ENCODE peak calls at places on chromosomes 11 and 22, in nine cellular contexts. One of them, this sample, is unnamed.

GRCh38 chr22:27181537-27181936 is 524.1 kb downstream of the MIAT start:
- DNase-seq in NCI-H774: no peak
- DNase-seq in naive B cell: no peak
- DNase-seq in RCC 7860: no peak
- DNase-seq in iPS-NIHi11: no peak
- DNase-seq in chondrocyte: no peak
- DNase-seq in Panc1: no peak
- DNase-seq in T1000: no peak
- DNase-seq in mammary epithelial cell: no peak
- DNase-seq in this sample: no peak

GRCh38 chr22:44493206-44493605 is 4.8 kb downstream of the RTL6 start:
- DNase-seq in NCI-H774: no peak
- DNase-seq in naive B cell: no peak
- DNase-seq in RCC 7860: no peak
- DNase-seq in iPS-NIHi11: no peak
- DNase-seq in chondrocyte: no peak
- DNase-seq in Panc1: no peak
- DNase-seq in T1000: no peak
- DNase-seq in mammary epithelial cell: no peak
- DNase-seq in this sample: no peak

GRCh38 chr11:2734181-2735052 is 34.6 kb upstream of the KCNQ1OT1 start:
- DNase-seq in NCI-H774: no peak
- DNase-seq in naive B cell: no peak
- DNase-seq in RCC 7860: peak
- DNase-seq in iPS-NIHi11: no peak
- DNase-seq in chondrocyte: peak
- DNase-seq in Panc1: no peak
- DNase-seq in T1000: no peak
- DNase-seq in mammary epithelial cell: no peak
- DNase-seq in this sample: no peak

GRCh38 chr11:2669926-2670469 is 29.8 kb downstream of the KCNQ1OT1 start:
- DNase-seq in NCI-H774: no peak
- DNase-seq in naive B cell: no peak
- DNase-seq in RCC 7860: no peak
- DNase-seq in iPS-NIHi11: no peak
- DNase-seq in chondrocyte: peak
- DNase-seq in Panc1: no peak
- DNase-seq in T1000: no peak
- DNase-seq in mammary epithelial cell: no peak
- DNase-seq in this sample: no peak

GRCh38 chr22:35914665-35915476 is 113.8 kb downstream of the RBFOX2 start:
- DNase-seq in NCI-H774: peak
- DNase-seq in naive B cell: no peak
- DNase-seq in RCC 7860: peak
- DNase-seq in iPS-NIHi11: peak
- DNase-seq in chondrocyte: no peak
- DNase-seq in Panc1: peak
- DNase-seq in T1000: peak
- DNase-seq in mammary epithelial cell: peak
- DNase-seq in this sample: peak

GRCh38 chr11:2442554-2442953 is 1.8 kb downstream of the TRPM5 start:
- DNase-seq in NCI-H774: no peak
- DNase-seq in naive B cell: no peak
- DNase-seq in RCC 7860: no peak
- DNase-seq in iPS-NIHi11: no peak
- DNase-seq in chondrocyte: no peak
- DNase-seq in Panc1: no peak
- DNase-seq in T1000: no peak
- DNase-seq in mammary epithelial cell: no peak
- DNase-seq in this sample: no peak

GRCh38 chr22:28977481-28977971 is 84.1 kb downstream of the C22orf31 start:
- DNase-seq in NCI-H774: no peak
- DNase-seq in naive B cell: no peak
- DNase-seq in RCC 7860: peak
- DNase-seq in iPS-NIHi11: no peak
- DNase-seq in chondrocyte: no peak
- DNase-seq in Panc1: no peak
- DNase-seq in T1000: no peak
- DNase-seq in mammary epithelial cell: peak
- DNase-seq in this sample: no peak

GRCh38 chr11:32231909-32232493 is 141.1 kb downstream of the RCN1 start:
- DNase-seq in NCI-H774: no peak
- DNase-seq in naive B cell: no peak
- DNase-seq in RCC 7860: peak
- DNase-seq in iPS-NIHi11: peak
- DNase-seq in chondrocyte: no peak
- DNase-seq in Panc1: no peak
- DNase-seq in T1000: no peak
- DNase-seq in mammary epithelial cell: peak
- DNase-seq in this sample: peak

GRCh38 chr11:554824-555499 is 5.6 kb downstream of the LMNTD2 start:
- DNase-seq in NCI-H774: peak
- DNase-seq in naive B cell: peak
- DNase-seq in RCC 7860: peak
- DNase-seq in iPS-NIHi11: peak
- DNase-seq in chondrocyte: no peak
- DNase-seq in Panc1: no peak
- DNase-seq in T1000: peak
- DNase-seq in mammary epithelial cell: peak
- DNase-seq in this sample: peak

GRCh38 chr11:77146261-77147035 is 18.4 kb downstream of the MYO7A start:
- DNase-seq in NCI-H774: no peak
- DNase-seq in naive B cell: no peak
- DNase-seq in RCC 7860: no peak
- DNase-seq in iPS-NIHi11: no peak
- DNase-seq in chondrocyte: no peak
- DNase-seq in Panc1: no peak
- DNase-seq in T1000: no peak
- DNase-seq in mammary epithelial cell: no peak
- DNase-seq in this sample: no peak

GRCh38 chr11:134330611-134331564 is 900 bp upstream of the GLB1L2 start:
- DNase-seq in NCI-H774: no peak
- DNase-seq in naive B cell: no peak
- DNase-seq in RCC 7860: no peak
- DNase-seq in iPS-NIHi11: no peak
- DNase-seq in chondrocyte: no peak
- DNase-seq in Panc1: no peak
- DNase-seq in T1000: no peak
- DNase-seq in mammary epithelial cell: no peak
- DNase-seq in this sample: no peak

GRCh38 chr11:61531033-61531432 is 22.5 kb downstream of the LRRC10B start:
- DNase-seq in NCI-H774: no peak
- DNase-seq in naive B cell: no peak
- DNase-seq in RCC 7860: no peak
- DNase-seq in iPS-NIHi11: no peak
- DNase-seq in chondrocyte: no peak
- DNase-seq in Panc1: no peak
- DNase-seq in T1000: no peak
- DNase-seq in mammary epithelial cell: no peak
- DNase-seq in this sample: no peak

GRCh38 chr11:116199182-116199581 is 573.6 kb downstream of the BUD13 start:
- DNase-seq in NCI-H774: peak
- DNase-seq in naive B cell: no peak
- DNase-seq in RCC 7860: no peak
- DNase-seq in iPS-NIHi11: no peak
- DNase-seq in chondrocyte: no peak
- DNase-seq in Panc1: no peak
- DNase-seq in T1000: no peak
- DNase-seq in mammary epithelial cell: no peak
- DNase-seq in this sample: no peak

GRCh38 chr11:129937592-129938238 is 42.3 kb upstream of the NFRKB start:
- DNase-seq in NCI-H774: no peak
- DNase-seq in naive B cell: no peak
- DNase-seq in RCC 7860: no peak
- DNase-seq in iPS-NIHi11: peak
- DNase-seq in chondrocyte: no peak
- DNase-seq in Panc1: no peak
- DNase-seq in T1000: no peak
- DNase-seq in mammary epithelial cell: no peak
- DNase-seq in this sample: no peak

GRCh38 chr11:65479184-65480145 is 19.4 kb upstream of the MALAT1 start:
- DNase-seq in NCI-H774: peak
- DNase-seq in naive B cell: no peak
- DNase-seq in RCC 7860: peak
- DNase-seq in iPS-NIHi11: no peak
- DNase-seq in chondrocyte: peak
- DNase-seq in Panc1: no peak
- DNase-seq in T1000: no peak
- DNase-seq in mammary epithelial cell: peak
- DNase-seq in this sample: peak

GRCh38 chr22:49772692-49773091 is 55.0 kb downstream of the BRD1 start:
- DNase-seq in NCI-H774: no peak
- DNase-seq in naive B cell: peak
- DNase-seq in RCC 7860: no peak
- DNase-seq in iPS-NIHi11: no peak
- DNase-seq in chondrocyte: peak
- DNase-seq in Panc1: no peak
- DNase-seq in T1000: no peak
- DNase-seq in mammary epithelial cell: no peak
- DNase-seq in this sample: no peak

GRCh38 chr11:70072471-70073187 is 5.5 kb upstream of the ANO1 start:
- DNase-seq in NCI-H774: no peak
- DNase-seq in naive B cell: no peak
- DNase-seq in RCC 7860: no peak
- DNase-seq in iPS-NIHi11: peak
- DNase-seq in chondrocyte: no peak
- DNase-seq in Panc1: no peak
- DNase-seq in T1000: no peak
- DNase-seq in mammary epithelial cell: no peak
- DNase-seq in this sample: no peak

GRCh38 chr11:122696662-122697061 is 41.1 kb downstream of the UBASH3B start:
- DNase-seq in NCI-H774: no peak
- DNase-seq in naive B cell: peak
- DNase-seq in RCC 7860: no peak
- DNase-seq in iPS-NIHi11: no peak
- DNase-seq in chondrocyte: no peak
- DNase-seq in Panc1: no peak
- DNase-seq in T1000: no peak
- DNase-seq in mammary epithelial cell: no peak
- DNase-seq in this sample: no peak

GRCh38 chr11:130278151-130278550 is 36.6 kb downstream of the ZBTB44 start:
- DNase-seq in NCI-H774: no peak
- DNase-seq in naive B cell: no peak
- DNase-seq in RCC 7860: no peak
- DNase-seq in iPS-NIHi11: no peak
- DNase-seq in chondrocyte: no peak
- DNase-seq in Panc1: no peak
- DNase-seq in T1000: no peak
- DNase-seq in mammary epithelial cell: no peak
- DNase-seq in this sample: no peak

GRCh38 chr11:119108151-119108856 is 1.2 kb downstream of the C2CD2L start:
- DNase-seq in NCI-H774: peak
- DNase-seq in naive B cell: no peak
- DNase-seq in RCC 7860: peak
- DNase-seq in iPS-NIHi11: peak
- DNase-seq in chondrocyte: peak
- DNase-seq in Panc1: no peak
- DNase-seq in T1000: no peak
- DNase-seq in mammary epithelial cell: peak
- DNase-seq in this sample: peak

GRCh38 chr22:35664955-35665577 is 16.8 kb downstream of the APOL6 start:
- DNase-seq in NCI-H774: no peak
- DNase-seq in naive B cell: no peak
- DNase-seq in RCC 7860: no peak
- DNase-seq in iPS-NIHi11: no peak
- DNase-seq in chondrocyte: no peak
- DNase-seq in Panc1: no peak
- DNase-seq in T1000: no peak
- DNase-seq in mammary epithelial cell: no peak
- DNase-seq in this sample: no peak

GRCh38 chr22:49573109-49573765 is 254.4 kb downstream of the BRD1 start:
- DNase-seq in NCI-H774: no peak
- DNase-seq in naive B cell: no peak
- DNase-seq in RCC 7860: no peak
- DNase-seq in iPS-NIHi11: no peak
- DNase-seq in chondrocyte: no peak
- DNase-seq in Panc1: no peak
- DNase-seq in T1000: no peak
- DNase-seq in mammary epithelial cell: no peak
- DNase-seq in this sample: no peak

GRCh38 chr11:10522921-10523320 is 18.1 kb downstream of the RNF141 start:
- DNase-seq in NCI-H774: no peak
- DNase-seq in naive B cell: no peak
- DNase-seq in RCC 7860: no peak
- DNase-seq in iPS-NIHi11: no peak
- DNase-seq in chondrocyte: no peak
- DNase-seq in Panc1: no peak
- DNase-seq in T1000: no peak
- DNase-seq in mammary epithelial cell: peak
- DNase-seq in this sample: peak

GRCh38 chr11:1548221-1549070 is 23.6 kb downstream of the DUSP8 start:
- DNase-seq in NCI-H774: peak
- DNase-seq in naive B cell: no peak
- DNase-seq in RCC 7860: peak
- DNase-seq in iPS-NIHi11: peak
- DNase-seq in chondrocyte: no peak
- DNase-seq in Panc1: peak
- DNase-seq in T1000: no peak
- DNase-seq in mammary epithelial cell: peak
- DNase-seq in this sample: peak

GRCh38 chr11:123174196-123175183 is 20.6 kb downstream of the CLMP start:
- DNase-seq in NCI-H774: no peak
- DNase-seq in naive B cell: no peak
- DNase-seq in RCC 7860: peak
- DNase-seq in iPS-NIHi11: no peak
- DNase-seq in chondrocyte: no peak
- DNase-seq in Panc1: no peak
- DNase-seq in T1000: peak
- DNase-seq in mammary epithelial cell: peak
- DNase-seq in this sample: peak

GRCh38 chr11:1403721-1404460 is 14.2 kb downstream of the BRSK2 start:
- DNase-seq in NCI-H774: no peak
- DNase-seq in naive B cell: no peak
- DNase-seq in RCC 7860: no peak
- DNase-seq in iPS-NIHi11: no peak
- DNase-seq in chondrocyte: no peak
- DNase-seq in Panc1: no peak
- DNase-seq in T1000: no peak
- DNase-seq in mammary epithelial cell: no peak
- DNase-seq in this sample: no peak

GRCh38 chr11:128904303-128904871 is 13.2 kb downstream of the KCNJ5 start:
- DNase-seq in NCI-H774: no peak
- DNase-seq in naive B cell: no peak
- DNase-seq in RCC 7860: no peak
- DNase-seq in iPS-NIHi11: no peak
- DNase-seq in chondrocyte: no peak
- DNase-seq in Panc1: no peak
- DNase-seq in T1000: no peak
- DNase-seq in mammary epithelial cell: no peak
- DNase-seq in this sample: no peak

This sample was measured in epithelial cell of esophagus.